ENCODE peak calls at places on chromosomes 12 and 14, in eight cellular contexts. One of them, this sample, is unnamed.

GRCh38 chr12:45509187-45509586 is 220.3 kb upstream of the ARID2 start:
- ATAC-seq in CD4-positive, CD25-positive, alpha-beta regulatory T cell: no peak
- ATAC-seq in left ventricle myocardium superior: no peak
- ATAC-seq in activated T-helper 17 cell treated with anti-CD3 and anti-CD28 coated beads, Interleukin-2, amount 50 U/mL, for 72 hours: no peak
- ATAC-seq in right cardiac atrium: no peak
- ATAC-seq in effector memory CD8-positive, alpha-beta T cell: no peak
- ATAC-seq in mucosa of descending colon: no peak
- ATAC-seq in activated CD8-positive, alpha-beta memory T cell treated with anti-CD3 and anti-CD28 coated beads, Interleukin-2, amount 10 ng/mL, durations not matched to agents 7 days and 5 days: no peak
- ATAC-seq in this sample: peak

GRCh38 chr14:49861581-49861922 is 9.0 kb upstream of the NEMF start:
- ATAC-seq in CD4-positive, CD25-positive, alpha-beta regulatory T cell: peak
- ATAC-seq in left ventricle myocardium superior: peak
- ATAC-seq in activated T-helper 17 cell treated with anti-CD3 and anti-CD28 coated beads, Interleukin-2, amount 50 U/mL, for 72 hours: peak
- ATAC-seq in right cardiac atrium: peak
- ATAC-seq in effector memory CD8-positive, alpha-beta T cell: peak
- ATAC-seq in mucosa of descending colon: peak
- ATAC-seq in activated CD8-positive, alpha-beta memory T cell treated with anti-CD3 and anti-CD28 coated beads, Interleukin-2, amount 10 ng/mL, durations not matched to agents 7 days and 5 days: peak
- ATAC-seq in this sample: peak

GRCh38 chr12:89663577-89664357 is 44.9 kb downstream of the ATP2B1 start:
- ATAC-seq in CD4-positive, CD25-positive, alpha-beta regulatory T cell: peak
- ATAC-seq in left ventricle myocardium superior: no peak
- ATAC-seq in activated T-helper 17 cell treated with anti-CD3 and anti-CD28 coated beads, Interleukin-2, amount 50 U/mL, for 72 hours: peak
- ATAC-seq in right cardiac atrium: peak
- ATAC-seq in effector memory CD8-positive, alpha-beta T cell: peak
- ATAC-seq in mucosa of descending colon: peak
- ATAC-seq in activated CD8-positive, alpha-beta memory T cell treated with anti-CD3 and anti-CD28 coated beads, Interleukin-2, amount 10 ng/mL, durations not matched to agents 7 days and 5 days: peak
- ATAC-seq in this sample: peak

GRCh38 chr14:65134651-65135579 is 32.6 kb upstream of the MAX start:
- ATAC-seq in CD4-positive, CD25-positive, alpha-beta regulatory T cell: no peak
- ATAC-seq in left ventricle myocardium superior: peak
- ATAC-seq in activated T-helper 17 cell treated with anti-CD3 and anti-CD28 coated beads, Interleukin-2, amount 50 U/mL, for 72 hours: no peak
- ATAC-seq in right cardiac atrium: no peak
- ATAC-seq in effector memory CD8-positive, alpha-beta T cell: no peak
- ATAC-seq in mucosa of descending colon: peak
- ATAC-seq in activated CD8-positive, alpha-beta memory T cell treated with anti-CD3 and anti-CD28 coated beads, Interleukin-2, amount 10 ng/mL, durations not matched to agents 7 days and 5 days: no peak
- ATAC-seq in this sample: peak

GRCh38 chr12:48061943-48062719 is 43.7 kb downstream of the SENP1 start:
- ATAC-seq in CD4-positive, CD25-positive, alpha-beta regulatory T cell: no peak
- ATAC-seq in left ventricle myocardium superior: no peak
- ATAC-seq in activated T-helper 17 cell treated with anti-CD3 and anti-CD28 coated beads, Interleukin-2, amount 50 U/mL, for 72 hours: no peak
- ATAC-seq in right cardiac atrium: no peak
- ATAC-seq in effector memory CD8-positive, alpha-beta T cell: no peak
- ATAC-seq in mucosa of descending colon: no peak
- ATAC-seq in activated CD8-positive, alpha-beta memory T cell treated with anti-CD3 and anti-CD28 coated beads, Interleukin-2, amount 10 ng/mL, durations not matched to agents 7 days and 5 days: no peak
- ATAC-seq in this sample: no peak

GRCh38 chr14:29527286-29527685 is 400.4 kb downstream of the PRKD1 start:
- ATAC-seq in CD4-positive, CD25-positive, alpha-beta regulatory T cell: no peak
- ATAC-seq in left ventricle myocardium superior: no peak
- ATAC-seq in activated T-helper 17 cell treated with anti-CD3 and anti-CD28 coated beads, Interleukin-2, amount 50 U/mL, for 72 hours: no peak
- ATAC-seq in right cardiac atrium: no peak
- ATAC-seq in effector memory CD8-positive, alpha-beta T cell: no peak
- ATAC-seq in mucosa of descending colon: no peak
- ATAC-seq in activated CD8-positive, alpha-beta memory T cell treated with anti-CD3 and anti-CD28 coated beads, Interleukin-2, amount 10 ng/mL, durations not matched to agents 7 days and 5 days: no peak
- ATAC-seq in this sample: no peak

GRCh38 chr14:88352299-88353097 is 29.4 kb upstream of the KCNK10 start:
- ATAC-seq in CD4-positive, CD25-positive, alpha-beta regulatory T cell: no peak
- ATAC-seq in left ventricle myocardium superior: no peak
- ATAC-seq in activated T-helper 17 cell treated with anti-CD3 and anti-CD28 coated beads, Interleukin-2, amount 50 U/mL, for 72 hours: no peak
- ATAC-seq in right cardiac atrium: peak
- ATAC-seq in effector memory CD8-positive, alpha-beta T cell: no peak
- ATAC-seq in mucosa of descending colon: no peak
- ATAC-seq in activated CD8-positive, alpha-beta memory T cell treated with anti-CD3 and anti-CD28 coated beads, Interleukin-2, amount 10 ng/mL, durations not matched to agents 7 days and 5 days: no peak
- ATAC-seq in this sample: no peak

GRCh38 chr12:9919443-9919842 is 12.7 kb downstream of the CLEC2A start:
- ATAC-seq in CD4-positive, CD25-positive, alpha-beta regulatory T cell: no peak
- ATAC-seq in left ventricle myocardium superior: no peak
- ATAC-seq in activated T-helper 17 cell treated with anti-CD3 and anti-CD28 coated beads, Interleukin-2, amount 50 U/mL, for 72 hours: no peak
- ATAC-seq in right cardiac atrium: no peak
- ATAC-seq in effector memory CD8-positive, alpha-beta T cell: no peak
- ATAC-seq in mucosa of descending colon: no peak
- ATAC-seq in activated CD8-positive, alpha-beta memory T cell treated with anti-CD3 and anti-CD28 coated beads, Interleukin-2, amount 10 ng/mL, durations not matched to agents 7 days and 5 days: no peak
- ATAC-seq in this sample: no peak

GRCh38 chr14:68781161-68782021 is 11.5 kb downstream of the ZFP36L1 start:
- ATAC-seq in CD4-positive, CD25-positive, alpha-beta regulatory T cell: peak
- ATAC-seq in left ventricle myocardium superior: peak
- ATAC-seq in activated T-helper 17 cell treated with anti-CD3 and anti-CD28 coated beads, Interleukin-2, amount 50 U/mL, for 72 hours: peak
- ATAC-seq in right cardiac atrium: peak
- ATAC-seq in effector memory CD8-positive, alpha-beta T cell: peak
- ATAC-seq in mucosa of descending colon: peak
- ATAC-seq in activated CD8-positive, alpha-beta memory T cell treated with anti-CD3 and anti-CD28 coated beads, Interleukin-2, amount 10 ng/mL, durations not matched to agents 7 days and 5 days: peak
- ATAC-seq in this sample: no peak

GRCh38 chr12:102513272-102513671 is 32.9 kb upstream of the IGF1 start:
- ATAC-seq in CD4-positive, CD25-positive, alpha-beta regulatory T cell: no peak
- ATAC-seq in left ventricle myocardium superior: no peak
- ATAC-seq in activated T-helper 17 cell treated with anti-CD3 and anti-CD28 coated beads, Interleukin-2, amount 50 U/mL, for 72 hours: no peak
- ATAC-seq in right cardiac atrium: no peak
- ATAC-seq in effector memory CD8-positive, alpha-beta T cell: no peak
- ATAC-seq in mucosa of descending colon: no peak
- ATAC-seq in activated CD8-positive, alpha-beta memory T cell treated with anti-CD3 and anti-CD28 coated beads, Interleukin-2, amount 10 ng/mL, durations not matched to agents 7 days and 5 days: no peak
- ATAC-seq in this sample: peak

GRCh38 chr12:14769462-14769836 is 33.8 kb downstream of the WBP11 start:
- ATAC-seq in CD4-positive, CD25-positive, alpha-beta regulatory T cell: no peak
- ATAC-seq in left ventricle myocardium superior: peak
- ATAC-seq in activated T-helper 17 cell treated with anti-CD3 and anti-CD28 coated beads, Interleukin-2, amount 50 U/mL, for 72 hours: peak
- ATAC-seq in right cardiac atrium: peak
- ATAC-seq in effector memory CD8-positive, alpha-beta T cell: no peak
- ATAC-seq in mucosa of descending colon: peak
- ATAC-seq in activated CD8-positive, alpha-beta memory T cell treated with anti-CD3 and anti-CD28 coated beads, Interleukin-2, amount 10 ng/mL, durations not matched to agents 7 days and 5 days: peak
- ATAC-seq in this sample: peak

GRCh38 chr14:67477926-67478915 is 10.3 kb downstream of the TMEM229B start:
- ATAC-seq in CD4-positive, CD25-positive, alpha-beta regulatory T cell: no peak
- ATAC-seq in left ventricle myocardium superior: no peak
- ATAC-seq in activated T-helper 17 cell treated with anti-CD3 and anti-CD28 coated beads, Interleukin-2, amount 50 U/mL, for 72 hours: no peak
- ATAC-seq in right cardiac atrium: no peak
- ATAC-seq in effector memory CD8-positive, alpha-beta T cell: no peak
- ATAC-seq in mucosa of descending colon: no peak
- ATAC-seq in activated CD8-positive, alpha-beta memory T cell treated with anti-CD3 and anti-CD28 coated beads, Interleukin-2, amount 10 ng/mL, durations not matched to agents 7 days and 5 days: no peak
- ATAC-seq in this sample: no peak

GRCh38 chr12:64568313-64568712 is 42.0 kb upstream of the RASSF3 start:
- ATAC-seq in CD4-positive, CD25-positive, alpha-beta regulatory T cell: no peak
- ATAC-seq in left ventricle myocardium superior: no peak
- ATAC-seq in activated T-helper 17 cell treated with anti-CD3 and anti-CD28 coated beads, Interleukin-2, amount 50 U/mL, for 72 hours: no peak
- ATAC-seq in right cardiac atrium: peak
- ATAC-seq in effector memory CD8-positive, alpha-beta T cell: no peak
- ATAC-seq in mucosa of descending colon: peak
- ATAC-seq in activated CD8-positive, alpha-beta memory T cell treated with anti-CD3 and anti-CD28 coated beads, Interleukin-2, amount 10 ng/mL, durations not matched to agents 7 days and 5 days: no peak
- ATAC-seq in this sample: no peak

GRCh38 chr12:15682826-15683225 is 106.4 kb downstream of the EPS8 start:
- ATAC-seq in CD4-positive, CD25-positive, alpha-beta regulatory T cell: no peak
- ATAC-seq in left ventricle myocardium superior: no peak
- ATAC-seq in activated T-helper 17 cell treated with anti-CD3 and anti-CD28 coated beads, Interleukin-2, amount 50 U/mL, for 72 hours: no peak
- ATAC-seq in right cardiac atrium: no peak
- ATAC-seq in effector memory CD8-positive, alpha-beta T cell: no peak
- ATAC-seq in mucosa of descending colon: peak
- ATAC-seq in activated CD8-positive, alpha-beta memory T cell treated with anti-CD3 and anti-CD28 coated beads, Interleukin-2, amount 10 ng/mL, durations not matched to agents 7 days and 5 days: no peak
- ATAC-seq in this sample: no peak

GRCh38 chr12:110606253-110606611 is 7.7 kb upstream of the TCTN1 start:
- ATAC-seq in CD4-positive, CD25-positive, alpha-beta regulatory T cell: no peak
- ATAC-seq in left ventricle myocardium superior: no peak
- ATAC-seq in activated T-helper 17 cell treated with anti-CD3 and anti-CD28 coated beads, Interleukin-2, amount 50 U/mL, for 72 hours: no peak
- ATAC-seq in right cardiac atrium: no peak
- ATAC-seq in effector memory CD8-positive, alpha-beta T cell: no peak
- ATAC-seq in mucosa of descending colon: no peak
- ATAC-seq in activated CD8-positive, alpha-beta memory T cell treated with anti-CD3 and anti-CD28 coated beads, Interleukin-2, amount 10 ng/mL, durations not matched to agents 7 days and 5 days: no peak
- ATAC-seq in this sample: no peak

GRCh38 chr12:113456199-113456598 is 15.5 kb downstream of the LHX5 start:
- ATAC-seq in CD4-positive, CD25-positive, alpha-beta regulatory T cell: no peak
- ATAC-seq in left ventricle myocardium superior: no peak
- ATAC-seq in activated T-helper 17 cell treated with anti-CD3 and anti-CD28 coated beads, Interleukin-2, amount 50 U/mL, for 72 hours: no peak
- ATAC-seq in right cardiac atrium: no peak
- ATAC-seq in effector memory CD8-positive, alpha-beta T cell: no peak
- ATAC-seq in mucosa of descending colon: no peak
- ATAC-seq in activated CD8-positive, alpha-beta memory T cell treated with anti-CD3 and anti-CD28 coated beads, Interleukin-2, amount 10 ng/mL, durations not matched to agents 7 days and 5 days: no peak
- ATAC-seq in this sample: no peak

GRCh38 chr14:67199016-67199415 is 9.8 kb downstream of the GARIN2 start:
- ATAC-seq in CD4-positive, CD25-positive, alpha-beta regulatory T cell: no peak
- ATAC-seq in left ventricle myocardium superior: no peak
- ATAC-seq in activated T-helper 17 cell treated with anti-CD3 and anti-CD28 coated beads, Interleukin-2, amount 50 U/mL, for 72 hours: no peak
- ATAC-seq in right cardiac atrium: no peak
- ATAC-seq in effector memory CD8-positive, alpha-beta T cell: no peak
- ATAC-seq in mucosa of descending colon: no peak
- ATAC-seq in activated CD8-positive, alpha-beta memory T cell treated with anti-CD3 and anti-CD28 coated beads, Interleukin-2, amount 10 ng/mL, durations not matched to agents 7 days and 5 days: no peak
- ATAC-seq in this sample: no peak

GRCh38 chr12:30202521-30203259 is 418.9 kb upstream of the TMTC1 start:
- ATAC-seq in CD4-positive, CD25-positive, alpha-beta regulatory T cell: no peak
- ATAC-seq in left ventricle myocardium superior: no peak
- ATAC-seq in activated T-helper 17 cell treated with anti-CD3 and anti-CD28 coated beads, Interleukin-2, amount 50 U/mL, for 72 hours: no peak
- ATAC-seq in right cardiac atrium: no peak
- ATAC-seq in effector memory CD8-positive, alpha-beta T cell: no peak
- ATAC-seq in mucosa of descending colon: no peak
- ATAC-seq in activated CD8-positive, alpha-beta memory T cell treated with anti-CD3 and anti-CD28 coated beads, Interleukin-2, amount 10 ng/mL, durations not matched to agents 7 days and 5 days: no peak
- ATAC-seq in this sample: no peak